ENCODE peak calls at places on chromosomes 11 and 22, in ten cellular contexts. One of them, this sample, is unnamed.

GRCh38 chr11:102111787-102112653 is 1.8 kb downstream of the YAP1 start:
- DNase-seq in foreskin fibroblast: peak; percentile 94
- DNase-seq in WTC11: no peak
- DNase-seq in NCI-H1694 treated with DMSO at 0.1 percent for 48 hours: no peak
- DNase-seq in NCI-H1930: no peak
- DNase-seq in NCI-H345: no peak
- DNase-seq in MM.1S: no peak
- DNase-seq in activated naive CD4-positive, alpha-beta T cell treated with anti-CD3 and anti-CD28 coated beads, Interleukin-2, amount 50 U/mL, for 16 hours: peak; percentile 14
- DNase-seq in PC-3: peak; percentile 98
- DNase-seq in nephron progenitor cell: no peak
- DNase-seq in this sample: peak; percentile 98

GRCh38 chr11:93710239-93710638 is 31.1 kb downstream of the TAF1D start:
- DNase-seq in activated naive CD4-positive, alpha-beta T cell treated with anti-CD3 and anti-CD28 coated beads, Interleukin-2, amount 50 U/mL, for 16 hours: no peak
- DNase-seq in WTC11: no peak
- DNase-seq in MM.1S: no peak
- DNase-seq in NCI-H1694 treated with DMSO at 0.1 percent for 48 hours: no peak
- DNase-seq in PC-3: no peak
- DNase-seq in NCI-H345: no peak
- DNase-seq in NCI-H1930: no peak
- DNase-seq in foreskin fibroblast: no peak
- DNase-seq in nephron progenitor cell: no peak
- DNase-seq in this sample: no peak

GRCh38 chr11:45543808-45544422 is 121.5 kb downstream of the CHST1 start:
- DNase-seq in PC-3: peak; percentile 4
- DNase-seq in NCI-H1930: no peak
- DNase-seq in NCI-H345: no peak
- DNase-seq in MM.1S: peak; percentile 26
- DNase-seq in NCI-H1694 treated with DMSO at 0.1 percent for 48 hours: no peak
- DNase-seq in WTC11: peak; percentile 69
- DNase-seq in foreskin fibroblast: peak; percentile 28
- DNase-seq in nephron progenitor cell: peak; percentile 76
- DNase-seq in activated naive CD4-positive, alpha-beta T cell treated with anti-CD3 and anti-CD28 coated beads, Interleukin-2, amount 50 U/mL, for 16 hours: no peak
- DNase-seq in this sample: no peak

GRCh38 chr11:45892856-45893255 is 7.4 kb downstream of the MAPK8IP1 start:
- DNase-seq in activated naive CD4-positive, alpha-beta T cell treated with anti-CD3 and anti-CD28 coated beads, Interleukin-2, amount 50 U/mL, for 16 hours: no peak
- DNase-seq in nephron progenitor cell: no peak
- DNase-seq in WTC11: no peak
- DNase-seq in NCI-H345: no peak
- DNase-seq in NCI-H1930: no peak
- DNase-seq in MM.1S: no peak
- DNase-seq in PC-3: no peak
- DNase-seq in NCI-H1694 treated with DMSO at 0.1 percent for 48 hours: no peak
- DNase-seq in foreskin fibroblast: no peak
- DNase-seq in this sample: no peak

GRCh38 chr11:122851366-122852011 is 13.2 kb downstream of the CRTAM start:
- DNase-seq in MM.1S: peak; percentile 27
- DNase-seq in foreskin fibroblast: no peak
- DNase-seq in WTC11: no peak
- DNase-seq in NCI-H1694 treated with DMSO at 0.1 percent for 48 hours: no peak
- DNase-seq in NCI-H345: peak; percentile 19
- DNase-seq in PC-3: no peak
- DNase-seq in nephron progenitor cell: no peak
- DNase-seq in activated naive CD4-positive, alpha-beta T cell treated with anti-CD3 and anti-CD28 coated beads, Interleukin-2, amount 50 U/mL, for 16 hours: no peak
- DNase-seq in NCI-H1930: no peak
- DNase-seq in this sample: no peak

GRCh38 chr11:117819096-117820040 is 5.2 kb downstream of the FXYD2 start:
- DNase-seq in nephron progenitor cell: peak; percentile 78
- DNase-seq in NCI-H1930: no peak
- DNase-seq in WTC11: peak; percentile 82
- DNase-seq in NCI-H1694 treated with DMSO at 0.1 percent for 48 hours: peak; percentile 27
- DNase-seq in foreskin fibroblast: peak; percentile 75
- DNase-seq in NCI-H345: peak; percentile 26
- DNase-seq in MM.1S: peak; percentile 39
- DNase-seq in activated naive CD4-positive, alpha-beta T cell treated with anti-CD3 and anti-CD28 coated beads, Interleukin-2, amount 50 U/mL, for 16 hours: no peak
- DNase-seq in PC-3: peak; percentile 86
- DNase-seq in this sample: peak; percentile 70

GRCh38 chr11:134663506-134664313 is 251.7 kb upstream of the B3GAT1 start:
- DNase-seq in foreskin fibroblast: no peak
- DNase-seq in NCI-H1694 treated with DMSO at 0.1 percent for 48 hours: no peak
- DNase-seq in NCI-H1930: no peak
- DNase-seq in MM.1S: no peak
- DNase-seq in NCI-H345: no peak
- DNase-seq in nephron progenitor cell: no peak
- DNase-seq in WTC11: no peak
- DNase-seq in activated naive CD4-positive, alpha-beta T cell treated with anti-CD3 and anti-CD28 coated beads, Interleukin-2, amount 50 U/mL, for 16 hours: no peak
- DNase-seq in PC-3: no peak
- DNase-seq in this sample: no peak

GRCh38 chr11:11440149-11440548 is 87.1 kb upstream of the CSNK2A3 start:
- DNase-seq in activated naive CD4-positive, alpha-beta T cell treated with anti-CD3 and anti-CD28 coated beads, Interleukin-2, amount 50 U/mL, for 16 hours: no peak
- DNase-seq in NCI-H1930: no peak
- DNase-seq in NCI-H1694 treated with DMSO at 0.1 percent for 48 hours: no peak
- DNase-seq in MM.1S: no peak
- DNase-seq in nephron progenitor cell: no peak
- DNase-seq in PC-3: no peak
- DNase-seq in foreskin fibroblast: no peak
- DNase-seq in WTC11: no peak
- DNase-seq in NCI-H345: no peak
- DNase-seq in this sample: no peak

GRCh38 chr11:1235615-1236315 is 12.9 kb downstream of the MUC5B start:
- DNase-seq in foreskin fibroblast: no peak
- DNase-seq in activated naive CD4-positive, alpha-beta T cell treated with anti-CD3 and anti-CD28 coated beads, Interleukin-2, amount 50 U/mL, for 16 hours: no peak
- DNase-seq in MM.1S: no peak
- DNase-seq in nephron progenitor cell: peak; percentile 1
- DNase-seq in NCI-H1930: no peak
- DNase-seq in NCI-H1694 treated with DMSO at 0.1 percent for 48 hours: no peak
- DNase-seq in PC-3: no peak
- DNase-seq in WTC11: no peak
- DNase-seq in NCI-H345: no peak
- DNase-seq in this sample: no peak

GRCh38 chr11:64791781-64792291 is 11.2 kb downstream of the MAP4K2 start:
- DNase-seq in activated naive CD4-positive, alpha-beta T cell treated with anti-CD3 and anti-CD28 coated beads, Interleukin-2, amount 50 U/mL, for 16 hours: no peak
- DNase-seq in PC-3: no peak
- DNase-seq in NCI-H1930: no peak
- DNase-seq in NCI-H345: no peak
- DNase-seq in NCI-H1694 treated with DMSO at 0.1 percent for 48 hours: no peak
- DNase-seq in nephron progenitor cell: no peak
- DNase-seq in WTC11: no peak
- DNase-seq in MM.1S: no peak
- DNase-seq in foreskin fibroblast: no peak
- DNase-seq in this sample: no peak

GRCh38 chr11:88402192-88402715 is 64.7 kb upstream of the CTSC start:
- DNase-seq in nephron progenitor cell: no peak
- DNase-seq in NCI-H345: no peak
- DNase-seq in PC-3: peak; percentile 78
- DNase-seq in activated naive CD4-positive, alpha-beta T cell treated with anti-CD3 and anti-CD28 coated beads, Interleukin-2, amount 50 U/mL, for 16 hours: no peak
- DNase-seq in NCI-H1930: no peak
- DNase-seq in foreskin fibroblast: peak; percentile 80
- DNase-seq in MM.1S: no peak
- DNase-seq in WTC11: no peak
- DNase-seq in NCI-H1694 treated with DMSO at 0.1 percent for 48 hours: no peak
- DNase-seq in this sample: no peak

GRCh38 chr11:66881927-66882452 is 25.1 kb downstream of the LRFN4 start:
- DNase-seq in PC-3: no peak
- DNase-seq in NCI-H1930: no peak
- DNase-seq in NCI-H1694 treated with DMSO at 0.1 percent for 48 hours: peak; percentile 29
- DNase-seq in MM.1S: no peak
- DNase-seq in activated naive CD4-positive, alpha-beta T cell treated with anti-CD3 and anti-CD28 coated beads, Interleukin-2, amount 50 U/mL, for 16 hours: no peak
- DNase-seq in WTC11: no peak
- DNase-seq in nephron progenitor cell: no peak
- DNase-seq in NCI-H345: peak; percentile 49
- DNase-seq in foreskin fibroblast: no peak
- DNase-seq in this sample: no peak

GRCh38 chr22:41146573-41146972 is 54.2 kb downstream of the EP300 start:
- DNase-seq in PC-3: no peak
- DNase-seq in nephron progenitor cell: no peak
- DNase-seq in NCI-H1694 treated with DMSO at 0.1 percent for 48 hours: no peak
- DNase-seq in activated naive CD4-positive, alpha-beta T cell treated with anti-CD3 and anti-CD28 coated beads, Interleukin-2, amount 50 U/mL, for 16 hours: no peak
- DNase-seq in WTC11: no peak
- DNase-seq in NCI-H1930: no peak
- DNase-seq in NCI-H345: no peak
- DNase-seq in foreskin fibroblast: peak; percentile 10
- DNase-seq in MM.1S: no peak
- DNase-seq in this sample: no peak

GRCh38 chr11:44943118-44943517 is 7.6 kb downstream of the TP53I11 start:
- DNase-seq in MM.1S: no peak
- DNase-seq in nephron progenitor cell: no peak
- DNase-seq in activated naive CD4-positive, alpha-beta T cell treated with anti-CD3 and anti-CD28 coated beads, Interleukin-2, amount 50 U/mL, for 16 hours: no peak
- DNase-seq in WTC11: no peak
- DNase-seq in NCI-H345: peak; percentile 79
- DNase-seq in PC-3: no peak
- DNase-seq in NCI-H1930: no peak
- DNase-seq in foreskin fibroblast: no peak
- DNase-seq in NCI-H1694 treated with DMSO at 0.1 percent for 48 hours: no peak
- DNase-seq in this sample: no peak

GRCh38 chr22:43177479-43177878 is 9.5 kb downstream of the TTLL12 start:
- DNase-seq in WTC11: no peak
- DNase-seq in NCI-H1930: no peak
- DNase-seq in PC-3: no peak
- DNase-seq in MM.1S: no peak
- DNase-seq in activated naive CD4-positive, alpha-beta T cell treated with anti-CD3 and anti-CD28 coated beads, Interleukin-2, amount 50 U/mL, for 16 hours: no peak
- DNase-seq in nephron progenitor cell: no peak
- DNase-seq in foreskin fibroblast: no peak
- DNase-seq in NCI-H345: peak; percentile 43
- DNase-seq in NCI-H1694 treated with DMSO at 0.1 percent for 48 hours: no peak
- DNase-seq in this sample: no peak

GRCh38 chr22:23684561-23685031 is 6.2 kb upstream of the RGL4 start:
- DNase-seq in foreskin fibroblast: peak; percentile 28
- DNase-seq in PC-3: no peak
- DNase-seq in NCI-H1694 treated with DMSO at 0.1 percent for 48 hours: no peak
- DNase-seq in activated naive CD4-positive, alpha-beta T cell treated with anti-CD3 and anti-CD28 coated beads, Interleukin-2, amount 50 U/mL, for 16 hours: no peak
- DNase-seq in NCI-H1930: no peak
- DNase-seq in WTC11: no peak
- DNase-seq in NCI-H345: no peak
- DNase-seq in MM.1S: no peak
- DNase-seq in nephron progenitor cell: no peak
- DNase-seq in this sample: no peak

GRCh38 chr11:33893711-33894401 is 2.0 kb upstream of the LMO2 start:
- DNase-seq in NCI-H345: no peak
- DNase-seq in foreskin fibroblast: no peak
- DNase-seq in NCI-H1930: no peak
- DNase-seq in NCI-H1694 treated with DMSO at 0.1 percent for 48 hours: no peak
- DNase-seq in WTC11: no peak
- DNase-seq in nephron progenitor cell: no peak
- DNase-seq in PC-3: no peak
- DNase-seq in MM.1S: peak; percentile 76
- DNase-seq in activated naive CD4-positive, alpha-beta T cell treated with anti-CD3 and anti-CD28 coated beads, Interleukin-2, amount 50 U/mL, for 16 hours: peak; percentile 81
- DNase-seq in this sample: no peak

GRCh38 chr22:38284042-38284402 is 11.2 kb upstream of the TMEM184B start:
- DNase-seq in WTC11: no peak
- DNase-seq in NCI-H345: no peak
- DNase-seq in foreskin fibroblast: peak; percentile 96
- DNase-seq in NCI-H1930: no peak
- DNase-seq in nephron progenitor cell: no peak
- DNase-seq in PC-3: no peak
- DNase-seq in activated naive CD4-positive, alpha-beta T cell treated with anti-CD3 and anti-CD28 coated beads, Interleukin-2, amount 50 U/mL, for 16 hours: no peak
- DNase-seq in MM.1S: no peak
- DNase-seq in NCI-H1694 treated with DMSO at 0.1 percent for 48 hours: no peak
- DNase-seq in this sample: no peak

GRCh38 chr11:5364214-5364613 is 12.9 kb downstream of the OR51B6 start:
- DNase-seq in WTC11: no peak
- DNase-seq in nephron progenitor cell: no peak
- DNase-seq in PC-3: no peak
- DNase-seq in NCI-H345: no peak
- DNase-seq in NCI-H1694 treated with DMSO at 0.1 percent for 48 hours: no peak
- DNase-seq in foreskin fibroblast: peak; percentile 89
- DNase-seq in NCI-H1930: no peak
- DNase-seq in MM.1S: no peak
- DNase-seq in activated naive CD4-positive, alpha-beta T cell treated with anti-CD3 and anti-CD28 coated beads, Interleukin-2, amount 50 U/mL, for 16 hours: no peak
- DNase-seq in this sample: no peak

GRCh38 chr11:125942771-125943428 is 2.9 kb upstream of the VSIG10L2 start:
- DNase-seq in activated naive CD4-positive, alpha-beta T cell treated with anti-CD3 and anti-CD28 coated beads, Interleukin-2, amount 50 U/mL, for 16 hours: no peak
- DNase-seq in WTC11: no peak
- DNase-seq in nephron progenitor cell: no peak
- DNase-seq in MM.1S: no peak
- DNase-seq in NCI-H345: no peak
- DNase-seq in NCI-H1930: no peak
- DNase-seq in foreskin fibroblast: no peak
- DNase-seq in NCI-H1694 treated with DMSO at 0.1 percent for 48 hours: no peak
- DNase-seq in PC-3: no peak
- DNase-seq in this sample: no peak

GRCh38 chr22:47116426-47117341 is 354.2 kb downstream of the TBC1D22A start:
- DNase-seq in activated naive CD4-positive, alpha-beta T cell treated with anti-CD3 and anti-CD28 coated beads, Interleukin-2, amount 50 U/mL, for 16 hours: no peak
- DNase-seq in nephron progenitor cell: no peak
- DNase-seq in NCI-H345: no peak
- DNase-seq in WTC11: no peak
- DNase-seq in NCI-H1930: no peak
- DNase-seq in foreskin fibroblast: no peak
- DNase-seq in NCI-H1694 treated with DMSO at 0.1 percent for 48 hours: no peak
- DNase-seq in PC-3: no peak
- DNase-seq in MM.1S: no peak
- DNase-seq in this sample: no peak

GRCh38 chr11:1118755-1119275 is 38.9 kb upstream of the MUC5AC start:
- DNase-seq in nephron progenitor cell: no peak
- DNase-seq in NCI-H1930: no peak
- DNase-seq in NCI-H345: no peak
- DNase-seq in MM.1S: no peak
- DNase-seq in WTC11: no peak
- DNase-seq in activated naive CD4-positive, alpha-beta T cell treated with anti-CD3 and anti-CD28 coated beads, Interleukin-2, amount 50 U/mL, for 16 hours: no peak
- DNase-seq in foreskin fibroblast: no peak
- DNase-seq in PC-3: no peak
- DNase-seq in NCI-H1694 treated with DMSO at 0.1 percent for 48 hours: no peak
- DNase-seq in this sample: no peak

GRCh38 chr11:70517996-70518907 is 119.9 kb downstream of the CTTN start:
- DNase-seq in activated naive CD4-positive, alpha-beta T cell treated with anti-CD3 and anti-CD28 coated beads, Interleukin-2, amount 50 U/mL, for 16 hours: no peak
- DNase-seq in NCI-H1694 treated with DMSO at 0.1 percent for 48 hours: no peak
- DNase-seq in PC-3: peak; percentile 56
- DNase-seq in NCI-H1930: no peak
- DNase-seq in foreskin fibroblast: peak; percentile 82
- DNase-seq in WTC11: no peak
- DNase-seq in MM.1S: no peak
- DNase-seq in NCI-H345: no peak
- DNase-seq in nephron progenitor cell: no peak
- DNase-seq in this sample: no peak

GRCh38 chr22:41758231-41758630 is 42.2 kb upstream of the CCDC134 start:
- DNase-seq in NCI-H1930: no peak
- DNase-seq in nephron progenitor cell: no peak
- DNase-seq in NCI-H1694 treated with DMSO at 0.1 percent for 48 hours: no peak
- DNase-seq in WTC11: no peak
- DNase-seq in PC-3: no peak
- DNase-seq in MM.1S: no peak
- DNase-seq in NCI-H345: no peak
- DNase-seq in foreskin fibroblast: no peak
- DNase-seq in activated naive CD4-positive, alpha-beta T cell treated with anti-CD3 and anti-CD28 coated beads, Interleukin-2, amount 50 U/mL, for 16 hours: no peak
- DNase-seq in this sample: no peak

GRCh38 chr11:65844231-65844872 is 10.6 kb downstream of the SNX32 start:
- DNase-seq in activated naive CD4-positive, alpha-beta T cell treated with anti-CD3 and anti-CD28 coated beads, Interleukin-2, amount 50 U/mL, for 16 hours: no peak
- DNase-seq in nephron progenitor cell: no peak
- DNase-seq in PC-3: no peak
- DNase-seq in NCI-H1930: no peak
- DNase-seq in NCI-H345: no peak
- DNase-seq in MM.1S: no peak
- DNase-seq in foreskin fibroblast: no peak
- DNase-seq in WTC11: no peak
- DNase-seq in NCI-H1694 treated with DMSO at 0.1 percent for 48 hours: no peak
- DNase-seq in this sample: no peak

GRCh38 chr11:87423161-87423560 is 385.4 kb downstream of the TMEM135 start:
- DNase-seq in foreskin fibroblast: no peak
- DNase-seq in PC-3: no peak
- DNase-seq in NCI-H345: no peak
- DNase-seq in MM.1S: no peak
- DNase-seq in NCI-H1694 treated with DMSO at 0.1 percent for 48 hours: no peak
- DNase-seq in nephron progenitor cell: no peak
- DNase-seq in NCI-H1930: no peak
- DNase-seq in WTC11: no peak
- DNase-seq in activated naive CD4-positive, alpha-beta T cell treated with anti-CD3 and anti-CD28 coated beads, Interleukin-2, amount 50 U/mL, for 16 hours: no peak
- DNase-seq in this sample: no peak

GRCh38 chr11:69325446-69325845 is 31.5 kb downstream of the MYEOV start:
- DNase-seq in nephron progenitor cell: no peak
- DNase-seq in NCI-H1930: no peak
- DNase-seq in MM.1S: no peak
- DNase-seq in activated naive CD4-positive, alpha-beta T cell treated with anti-CD3 and anti-CD28 coated beads, Interleukin-2, amount 50 U/mL, for 16 hours: no peak
- DNase-seq in PC-3: no peak
- DNase-seq in WTC11: no peak
- DNase-seq in NCI-H345: no peak
- DNase-seq in NCI-H1694 treated with DMSO at 0.1 percent for 48 hours: no peak
- DNase-seq in foreskin fibroblast: no peak
- DNase-seq in this sample: no peak

GRCh38 chr11:106156290-106156937 is 79.0 kb downstream of the AASDHPPT start:
- DNase-seq in WTC11: no peak
- DNase-seq in NCI-H345: peak; percentile 11
- DNase-seq in NCI-H1930: no peak
- DNase-seq in PC-3: peak; percentile 76
- DNase-seq in MM.1S: peak; percentile 50
- DNase-seq in foreskin fibroblast: peak; percentile 86
- DNase-seq in nephron progenitor cell: peak; percentile 8
- DNase-seq in activated naive CD4-positive, alpha-beta T cell treated with anti-CD3 and anti-CD28 coated beads, Interleukin-2, amount 50 U/mL, for 16 hours: no peak
- DNase-seq in NCI-H1694 treated with DMSO at 0.1 percent for 48 hours: no peak
- DNase-seq in this sample: peak; percentile 26